ENCODE peak calls at places on chromosome 9, in five cellular contexts. Y is AG08395, Q is foreskin fibroblast, U is mesenchymal stem cell, C is Caki2. W is an unnamed sample.

GRCh38 chr9:125556046-125556445 is 151.0 kb downstream of the MAPKAP1 start:
- DNase-seq in Y (no peak), Q (no peak), U (no peak), C (peak), W (no peak)

GRCh38 chr9:134389659-134390058 is 63.4 kb downstream of the RXRA start:
- DNase-seq in Y (no peak), Q (no peak), U (no peak), C (no peak), W (peak)

GRCh38 chr9:126925876-126926275 is 11.3 kb downstream of the RALGPS1 start:
- DNase-seq in Y (no peak), Q (no peak), U (no peak), C (no peak), W (no peak)

GRCh38 chr9:109813310-109813709 is 33.3 kb downstream of the PALM2AKAP2 start:
- DNase-seq in Y (no peak), Q (no peak), U (no peak), C (peak), W (no peak)

GRCh38 chr9:124264812-124265211 is 7.1 kb downstream of the NEK6 start:
- DNase-seq in Y (peak), Q (peak), U (no peak), C (no peak), W (no peak)

GRCh38 chr9:94909250-94909894 is 182.9 kb downstream of the AOPEP start:
- DNase-seq in Y (no peak), Q (no peak), U (no peak), C (no peak), W (no peak)

GRCh38 chr9:85940275-85940831 is 593 bp upstream of the NAA35 start:
- DNase-seq in Y (no peak), Q (no peak), U (no peak), C (peak), W (no peak)

GRCh38 chr9:83583151-83584014 is 39.6 kb upstream of the IDNK start:
- DNase-seq in Y (peak), Q (peak), U (peak), C (peak), W (peak)

GRCh38 chr9:99056876-99057664 is 47.8 kb upstream of the TGFBR1 start:
- DNase-seq in Y (peak), Q (peak), U (peak), C (no peak), W (no peak)

GRCh38 chr9:98427491-98427890 is 172.0 kb upstream of the TBC1D2 start:
- DNase-seq in Y (no peak), Q (no peak), U (peak), C (peak), W (no peak)

GRCh38 chr9:121279841-121280388 is 12.0 kb downstream of the GSN start:
- DNase-seq in Y (no peak), Q (no peak), U (no peak), C (no peak), W (no peak)

GRCh38 chr9:90555351-90556057 is 87.1 kb downstream of the DIRAS2 start:
- DNase-seq in Y (no peak), Q (no peak), U (no peak), C (peak), W (peak)

GRCh38 chr9:130857864-130858730 is 23.0 kb downstream of the ABL1 start:
- DNase-seq in Y (peak), Q (peak), U (peak), C (peak), W (no peak)

GRCh38 chr9:36091028-36091953 is 45.2 kb upstream of the GLIPR2 start:
- DNase-seq in Y (peak), Q (peak), U (peak), C (peak), W (peak)

GRCh38 chr9:35726876-35727438 is 5.0 kb downstream of the TLN1 start:
- DNase-seq in Y (no peak), Q (peak), U (peak), C (no peak), W (peak)

GRCh38 chr9:130893250-130894101 is 3.1 kb downstream of the QRFP start:
- DNase-seq in Y (no peak), Q (no peak), U (peak), C (no peak), W (peak)

GRCh38 chr9:85332487-85332886 is 409.3 kb downstream of the AGTPBP1 start:
- DNase-seq in Y (no peak), Q (no peak), U (no peak), C (no peak), W (peak)